ENCODE peak calls at places on chromosome 9, in five cellular contexts. K, H, D, J and Y are unnamed samples.
A peak's percentile ranks its signal among the peaks of the same experiment; 100 is the strongest.

GRCh38 chr9:111294691-111295451 is 35.2 kb downstream of the OR2K2 start:
- DNase-seq in D (no peak), K (no peak), J (no peak), H (no peak), Y (no peak)

GRCh38 chr9:110141118-110141797 is 66.7 kb downstream of the C9orf152 start:
- DNase-seq in K (peak; percentile 81), J (no peak), D (no peak), H (no peak), Y (no peak)

GRCh38 chr9:70861376-70861775 is 260.0 kb downstream of the TRPM3 start:
- DNase-seq in K (no peak), H (no peak), J (no peak), D (no peak), Y (no peak)

GRCh38 chr9:84819446-84819845 is 149.9 kb downstream of the NTRK2 start:
- DNase-seq in H (no peak), D (no peak), J (no peak), K (no peak), Y (peak; percentile 70)

GRCh38 chr9:90018688-90019087 is 413.9 kb downstream of the GADD45G start:
- DNase-seq in J (no peak), H (no peak), D (no peak), K (no peak), Y (no peak)

GRCh38 chr9:123127512-123128075 is 94.1 kb downstream of the GPR21 start:
- DNase-seq in D (no peak), K (no peak), H (no peak), J (no peak), Y (no peak)

GRCh38 chr9:38186372-38187115 is 117.5 kb upstream of the SHB start:
- DNase-seq in K (peak; percentile 90), H (no peak), D (no peak), J (no peak), Y (no peak)

GRCh38 chr9:131138676-131139075 is 13.3 kb downstream of the NUP214 start:
- DNase-seq in D (no peak), H (no peak), J (peak; percentile 78), K (no peak), Y (no peak)

GRCh38 chr9:135332516-135332915 is 147.1 kb upstream of the PPP1R26 start:
- DNase-seq in K (no peak), J (no peak), D (no peak), H (no peak), Y (no peak)

GRCh38 chr9:133710661-133711427 is 27.3 kb downstream of the SARDH start:
- DNase-seq in H (no peak), K (no peak), J (no peak), D (no peak), Y (no peak)

GRCh38 chr9:91207889-91208651 is 153.6 kb downstream of the AUH start:
- DNase-seq in D (no peak), K (peak; percentile 21), H (no peak), J (no peak), Y (no peak)

GRCh38 chr9:126982215-126983002 is 67.8 kb downstream of the RALGPS1 start:
- DNase-seq in D (no peak), H (no peak), J (no peak), K (no peak), Y (no peak)

GRCh38 chr9:114072181-114073140 is 5.6 kb downstream of the AMBP start:
- DNase-seq in K (no peak), J (no peak), H (peak; percentile 45), D (no peak), Y (no peak)
- TF ChIP-seq POLR2AphosphoS5 in K (no peak), J (no peak), H (no peak), D (no peak), Y (no peak)

DNA sequence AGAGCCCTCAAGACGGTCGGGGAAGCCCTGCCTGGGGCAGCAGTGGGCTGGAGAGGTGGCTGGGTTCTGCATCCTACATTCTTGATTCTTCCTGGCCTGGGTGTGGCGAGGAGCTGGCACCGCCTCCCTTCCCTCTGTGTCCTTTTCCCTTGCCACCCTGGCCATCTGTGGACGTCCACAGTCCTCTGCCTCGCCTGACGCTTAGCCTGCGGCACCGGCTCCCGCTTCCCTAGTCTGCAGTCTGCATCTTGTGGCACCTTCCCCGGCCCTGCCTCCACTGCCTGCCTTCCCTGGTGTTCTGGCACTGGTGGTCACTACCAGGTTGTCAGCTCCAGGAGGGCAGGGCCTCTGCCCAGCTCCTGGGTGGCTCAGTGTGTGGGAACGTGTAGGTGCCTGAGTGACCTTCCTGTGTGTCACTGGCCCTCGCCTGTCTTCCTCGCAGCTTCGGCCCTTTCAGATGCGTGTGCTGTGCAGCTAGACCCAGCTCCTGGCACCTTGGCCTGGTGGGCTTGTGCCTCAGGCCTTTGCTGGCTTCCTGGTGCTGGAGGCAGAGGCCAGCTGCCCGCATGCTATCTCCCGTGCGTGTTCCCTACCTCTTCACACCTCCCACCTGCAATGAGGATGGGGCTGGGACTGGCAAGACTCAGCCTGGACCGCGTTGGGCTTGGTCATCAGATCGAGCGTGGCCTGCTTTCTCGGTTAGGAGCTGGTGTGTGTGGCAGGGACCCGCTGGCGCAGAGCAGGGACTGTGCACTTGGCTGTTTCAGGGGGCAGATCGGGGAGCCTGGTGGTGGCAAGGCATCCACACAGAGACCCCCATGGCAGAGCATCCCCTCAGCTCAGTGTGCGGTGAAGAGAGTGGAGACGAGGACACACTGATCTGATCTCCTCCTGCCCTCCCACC is 20.9 kb downstream of the TRAF2 start:
- DNase-seq in H (no peak), J (no peak), K (no peak), D (no peak), Y (no peak)
- H3K36me3 ChIP-seq in H (peaks cover 12% of the 10 kb centered on the region), J (peaks cover 82% of the 10 kb centered on the region), K (peaks cover 5% of the 10 kb centered on the region), D (peaks cover 7% of the 10 kb centered on the region), Y (peaks cover 8% of the 10 kb centered on the region)

GRCh38 chr9:107587175-107587963 is 97.8 kb upstream of the KLF4 start:
- DNase-seq in D (no peak), J (no peak), K (peak; percentile 69), H (peak; percentile 88), Y (no peak)
- H3K4me1 ChIP-seq in D (no peaks in the 10 kb centered on the region), J (no peaks in the 10 kb centered on the region), K (peaks cover 12% of the 10 kb centered on the region), H (peaks cover 28% of the 10 kb centered on the region), Y (peaks cover 5% of the 10 kb centered on the region)

DNA sequence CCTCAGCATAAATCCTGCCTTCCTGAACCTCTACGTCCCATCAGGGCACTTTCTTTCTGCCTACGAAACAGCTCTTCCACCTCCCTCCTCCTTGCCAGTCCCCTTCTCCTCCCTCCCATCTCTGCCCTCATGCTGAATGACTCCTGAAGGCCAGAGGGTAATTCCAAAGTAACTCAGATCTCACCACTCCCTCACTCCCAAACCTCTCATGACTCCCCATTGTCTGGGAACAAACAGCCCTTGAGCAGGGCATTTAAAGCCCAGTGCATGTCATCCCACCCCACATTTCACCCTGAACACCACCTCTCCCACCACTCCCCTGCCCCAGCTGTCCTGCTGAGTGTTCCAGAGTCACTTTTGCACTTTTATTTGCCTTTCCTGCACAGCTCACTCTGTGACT is 8.9 kb upstream of the FBP1 start:
- DNase-seq in K (no peak), J (no peak), H (no peak), D (no peak), Y (no peak)
- TF ChIP-seq POLR2AphosphoS5 in K (no peak), J (no peak), H (no peak), D (no peak), Y (no peak)

GRCh38 chr9:128580731-128581130 is 28.3 kb downstream of the SPTAN1 start:
- DNase-seq in D (no peak), J (no peak), H (no peak), K (no peak), Y (no peak)
- H3K36me3 ChIP-seq in D (peaks cover 59% of the 10 kb centered on the region), J (no peaks in the 10 kb centered on the region), H (peaks cover 91% of the 10 kb centered on the region), K (peaks cover 84% of the 10 kb centered on the region), Y (peaks cover 100% of the 10 kb centered on the region)

GRCh38 chr9:36282275-36282674 is 24.0 kb upstream of the GNE start:
- DNase-seq in K (no peak), J (no peak), H (no peak), D (no peak), Y (no peak)

GRCh38 chr9:36284226-36284625 is 26.0 kb upstream of the GNE start:
- DNase-seq in H (no peak), J (no peak), K (no peak), D (no peak), Y (no peak)

GRCh38 chr9:36289836-36290435 is 31.7 kb upstream of the GNE start:
- DNase-seq in K (no peak), D (no peak), J (no peak), H (no peak), Y (no peak)

GRCh38 chr9:36288057-36288456 is 29.8 kb upstream of the GNE start:
- DNase-seq in D (no peak), H (no peak), K (no peak), J (no peak), Y (no peak)

GRCh38 chr9:36286388-36286787 is 28.1 kb upstream of the GNE start:
- DNase-seq in K (no peak), H (no peak), J (no peak), D (no peak), Y (no peak)
- H3K4me1 ChIP-seq in K (no peaks in the 10 kb centered on the region), H (no peaks in the 10 kb centered on the region), J (no peaks in the 10 kb centered on the region), D (no peaks in the 10 kb centered on the region), Y (no peaks in the 10 kb centered on the region)

GRCh38 chr9:35845824-35846771 is 17.1 kb downstream of the TMEM8B start:
- DNase-seq in J (peak; percentile 26), K (no peak), H (no peak), D (no peak), Y (no peak)
- TF ChIP-seq POLR2AphosphoS5 in J (no peak), K (no peak), H (no peak), D (no peak), Y (no peak)